ENCODE peak calls at places on chromosomes 2 and 18, in five cellular contexts. U, J, F, Q and S are unnamed samples.

GRCh38 chr2:191463790-191464189 is 214.1 kb upstream of the NABP1 start:
- DNase-seq in U (no peak), J (no peak), F (no peak), Q (no peak), S (no peak)

GRCh38 chr2:38268001-38268400 is 109.1 kb downstream of the ATL2 start:
- DNase-seq in U (no peak), J (no peak), F (no peak), Q (no peak), S (no peak)

GRCh38 chr18:63603772-63604171 is 16.6 kb downstream of the SERPINB13 start:
- DNase-seq in U (no peak), J (no peak), F (peak; percentile 82), Q (no peak), S (peak; percentile 4)

GRCh38 chr2:222708274-222708710 is 36.8 kb downstream of the MOGAT1 start:
- DNase-seq in U (peak; percentile 79), J (peak; percentile 53), F (peak; percentile 49), Q (peak; percentile 80), S (peak; percentile 42)

GRCh38 chr2:174356347-174356746 is 21.6 kb downstream of the SP9 start:
- DNase-seq in U (no peak), J (no peak), F (no peak), Q (no peak), S (no peak)

GRCh38 chr2:136185991-136186771 is 68.2 kb upstream of the CXCR4 start:
- DNase-seq in U (no peak), J (no peak), F (no peak), Q (no peak), S (peak; percentile 8)

GRCh38 chr2:44226753-44227152 is 48.5 kb upstream of the SLC3A1 start:
- DNase-seq in U (no peak), J (no peak), F (no peak), Q (no peak), S (no peak)

GRCh38 chr2:107772380-107772779 is 54.3 kb upstream of the RGPD4 start:
- DNase-seq in U (no peak), J (no peak), F (no peak), Q (no peak), S (no peak)

GRCh38 chr18:79554945-79555645 is 124.5 kb upstream of the CTDP1 start:
- DNase-seq in U (no peak), J (no peak), F (no peak), Q (no peak), S (no peak)

GRCh38 chr2:203732953-203733510 is 26.6 kb downstream of the CD28 start:
- DNase-seq in U (no peak), J (no peak), F (no peak), Q (no peak), S (no peak)

GRCh38 chr2:44233450-44234128 is 41.7 kb upstream of the SLC3A1 start:
- DNase-seq in U (peak; percentile 18), J (peak; percentile 18), F (peak; percentile 22), Q (peak; percentile 21), S (peak; percentile 72)

GRCh38 chr2:43114210-43114609 is 112.2 kb downstream of the ZFP36L2 start:
- DNase-seq in U (no peak), J (no peak), F (peak; percentile 85), Q (no peak), S (peak; percentile 42)

GRCh38 chr2:216674376-216674775 is 21.0 kb downstream of the IGFBP5 start:
- DNase-seq in U (no peak), J (no peak), F (no peak), Q (no peak), S (no peak)

GRCh38 chr2:16509042-16509441 is 156.6 kb downstream of the CYRIA start:
- DNase-seq in U (no peak), J (no peak), F (no peak), Q (no peak), S (no peak)

GRCh38 chr2:160427629-160428424 is 65.8 kb downstream of the RBMS1 start:
- DNase-seq in U (no peak), J (no peak), F (peak; percentile 49), Q (no peak), S (peak; percentile 61)

GRCh38 chr2:173359231-173359630 is 4.6 kb downstream of the CDCA7 start:
- DNase-seq in U (no peak), J (no peak), F (no peak), Q (no peak), S (peak; percentile 65)

GRCh38 chr2:170554278-170554955 is 160.7 kb upstream of the SP5 start:
- DNase-seq in U (no peak), J (no peak), F (peak; percentile 89), Q (no peak), S (peak; percentile 33)

GRCh38 chr2:105405291-105405690 is 6.4 kb upstream of the FHL2 start:
- DNase-seq in U (no peak), J (no peak), F (no peak), Q (no peak), S (peak; percentile 58)

GRCh38 chr18:61589724-61590065 is 256.5 kb downstream of the CDH20 start:
- DNase-seq in U (no peak), J (no peak), F (no peak), Q (peak; percentile 66), S (peak; percentile 79)

GRCh38 chr2:37679072-37679695 is 7.7 kb upstream of the CDC42EP3 start:
- DNase-seq in U (no peak), J (no peak), F (no peak), Q (peak; percentile 16), S (no peak)

GRCh38 chr2:142745691-142746090 is 131.8 kb upstream of the KYNU start:
- DNase-seq in U (no peak), J (no peak), F (peak; percentile 51), Q (no peak), S (no peak)

GRCh38 chr18:68997845-68998244 is 200.0 kb downstream of the CCDC102B start:
- DNase-seq in U (no peak), J (no peak), F (no peak), Q (no peak), S (no peak)

GRCh38 chr18:25786778-25787177 is 303.6 kb downstream of the SS18 start:
- DNase-seq in U (no peak), J (no peak), F (peak; percentile 79), Q (no peak), S (peak; percentile 91)

GRCh38 chr2:165675551-165675968 is 118.5 kb downstream of the GALNT3 start:
- DNase-seq in U (no peak), J (no peak), F (peak; percentile 68), Q (no peak), S (peak; percentile 21)
- H2AFZ ChIP-seq in U (no peak overlapping the region), J (no peak overlapping the region), F (no peak overlapping the region), Q (no peak overlapping the region), S (no peak overlapping the region)

GRCh38 chr2:167510071-167510759 is 621.9 kb downstream of the XIRP2 start:
- DNase-seq in U (no peak), J (no peak), F (no peak), Q (no peak), S (peak; percentile 18)
- H3K4me2 ChIP-seq in U (no peak overlapping the region), J (no peak overlapping the region), F (no peak overlapping the region), Q (peak overlapping the region; percentile 26), S (peak overlapping the region; percentile 76)

GRCh38 chr2:157326683-157327082 is 1.1 kb upstream of the ERMN start:
- DNase-seq in U (peak; percentile 23), J (no peak), F (no peak), Q (no peak), S (no peak)

GRCh38 chr2:157327200-157327599 is 1.6 kb upstream of the ERMN start:
- DNase-seq in U (no peak), J (no peak), F (no peak), Q (no peak), S (no peak)

GRCh38 chr2:157328133-157328532 is 2.5 kb upstream of the ERMN start:
- DNase-seq in U (no peak), J (no peak), F (no peak), Q (no peak), S (no peak)

GRCh38 chr2:157329524-157329923 is 3.9 kb upstream of the ERMN start:
- DNase-seq in U (no peak), J (no peak), F (no peak), Q (no peak), S (no peak)

DNA sequence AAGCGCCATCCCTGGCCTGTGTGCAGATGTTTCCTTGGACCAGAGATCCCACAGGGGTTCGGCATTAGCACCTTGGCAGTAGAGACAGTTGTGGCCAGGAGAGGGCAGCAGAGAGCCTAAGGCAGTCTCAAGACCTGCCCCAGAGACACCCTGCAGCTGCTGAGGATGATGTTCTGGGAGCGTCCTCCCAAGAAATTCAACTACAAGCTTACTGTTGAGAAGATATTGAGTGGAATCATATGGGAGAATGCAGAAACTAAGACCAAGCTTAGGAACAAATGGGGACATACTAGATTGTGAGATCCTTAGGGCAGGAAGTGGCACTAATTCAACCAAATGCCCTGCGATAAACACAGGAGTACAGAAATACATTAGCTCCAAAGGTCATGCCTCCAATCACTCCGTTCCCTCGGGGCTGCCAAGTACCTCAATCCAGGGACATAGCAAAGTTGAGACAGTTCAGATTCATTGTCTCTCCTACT is 2.0 kb upstream of the ERMN start:
- DNase-seq in U (peak; percentile 87), J (peak; percentile 74), F (peak; percentile 56), Q (peak; percentile 89), S (peak; percentile 32)
- H2AFZ ChIP-seq in U (no peak overlapping the region), J (no peak overlapping the region), F (no peak overlapping the region), Q (no peak overlapping the region), S (no peak overlapping the region)

GRCh38 chr2:168454737-168455691 is 1.1 kb upstream of the CERS6 start:
- DNase-seq in U (no peak), J (no peak), F (no peak), Q (no peak), S (no peak)
- H3K4me2 ChIP-seq in U (peak overlapping the region; percentile 96), J (no peak overlapping the region), F (peak overlapping the region; percentile 98), Q (peak overlapping the region; percentile 90), S (peak overlapping the region; percentile 86)

GRCh38 chr18:57210711-57211411 is 64.0 kb downstream of the BOD1L2 start:
- DNase-seq in U (no peak), J (no peak), F (no peak), Q (peak; percentile 50), S (no peak)
- H2AFZ ChIP-seq in U (peak overlapping the region; percentile 59), J (no peak overlapping the region), F (peak overlapping the region; percentile 85), Q (no peak overlapping the region), S (peak overlapping the region; percentile 59)

GRCh38 chr2:28381225-28382180 is 11.2 kb upstream of the FOSL2 start:
- DNase-seq in U (no peak), J (no peak), F (no peak), Q (peak; percentile 77), S (no peak)

GRCh38 chr2:28377984-28378678 is 14.5 kb upstream of the FOSL2 start:
- DNase-seq in U (peak; percentile 41), J (no peak), F (peak; percentile 85), Q (no peak), S (no peak)

GRCh38 chr2:28377201-28377816 is 15.3 kb upstream of the FOSL2 start:
- DNase-seq in U (no peak), J (no peak), F (peak; percentile 52), Q (no peak), S (no peak)

GRCh38 chr2:28380185-28380584 is 12.5 kb upstream of the FOSL2 start:
- DNase-seq in U (no peak), J (no peak), F (no peak), Q (no peak), S (no peak)

GRCh38 chr2:28378679-28379392 is 13.8 kb upstream of the FOSL2 start:
- DNase-seq in U (no peak), J (no peak), F (no peak), Q (no peak), S (no peak)
- H3K4me2 ChIP-seq in U (no peak overlapping the region), J (no peak overlapping the region), F (peak overlapping the region; percentile 83), Q (no peak overlapping the region), S (no peak overlapping the region)

DNA sequence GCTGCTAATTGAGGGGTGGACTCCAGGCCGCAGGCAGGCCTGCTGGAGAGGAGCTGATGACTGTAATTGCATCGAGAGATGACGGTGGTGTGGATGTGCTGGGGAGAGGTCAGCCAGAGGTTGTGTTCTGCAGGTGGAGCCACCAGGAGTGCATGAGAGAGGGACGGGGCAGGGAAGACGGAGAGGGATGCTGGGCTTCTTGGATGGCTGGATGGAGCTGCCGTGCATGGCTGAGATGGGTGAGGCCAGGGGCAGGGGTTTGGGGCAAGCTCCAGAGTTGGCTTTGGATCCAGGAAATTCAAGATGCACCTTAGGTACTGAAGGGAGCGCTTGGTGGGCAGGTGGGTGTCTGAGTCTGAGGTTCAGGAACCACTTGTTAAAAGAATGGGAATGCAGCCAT is 77.2 kb downstream of the SH3BP4 start:
- DNase-seq in U (no peak), J (no peak), F (no peak), Q (no peak), S (no peak)
- H2AFZ ChIP-seq in U (no peak overlapping the region), J (no peak overlapping the region), F (no peak overlapping the region), Q (no peak overlapping the region), S (no peak overlapping the region)